ENCODE peak calls at places on chromosomes 3 and 15, in six cellular contexts. K is MV-4-11, C is A549, A is testis, N is AG09309, W is osteocyte. O is an unnamed sample.
A peak's percentile ranks its signal among the peaks of the same experiment; 100 is the strongest.

GRCh38 chr3:17047162-17047561 is 162.4 kb downstream of the PLCL2 start:
- DNase-seq in C (no peak), W (no peak), A (no peak), K (no peak), N (no peak), O (no peak)

GRCh38 chr3:186583820-186584219 is 13.3 kb downstream of the DNAJB11 start:
- DNase-seq in N (no peak), W (no peak), A (no peak), C (no peak), K (no peak), O (peak; percentile 40)

GRCh38 chr3:161531930-161532329 is 35.3 kb downstream of the OTOL1 start:
- DNase-seq in N (no peak), C (no peak), K (no peak), W (no peak), A (no peak), O (no peak)

GRCh38 chr15:78449220-78449999 is 11.4 kb downstream of the IREB2 start:
- DNase-seq in K (no peak), W (no peak), N (no peak), C (no peak), A (no peak), O (no peak)

GRCh38 chr3:156492801-156493261 is 62.1 kb downstream of the SSR3 start:
- DNase-seq in W (peak; percentile 85), K (no peak), A (no peak), C (no peak), N (peak; percentile 14), O (no peak)

GRCh38 chr3:192812736-192813383 is 85.5 kb upstream of the FGF12 start:
- DNase-seq in K (peak; percentile 32), A (peak; percentile 54), N (peak; percentile 43), C (no peak), W (no peak), O (no peak)

GRCh38 chr3:124791639-124792111 is 61.4 kb downstream of the UMPS start:
- DNase-seq in N (peak; percentile 91), A (no peak), K (peak; percentile 74), W (peak; percentile 89), C (no peak), O (peak; percentile 93)

GRCh38 chr15:78299302-78300102 is at the start of gene SKIC8:
- DNase-seq in C (peak; percentile 97), A (peak; percentile 94), K (peak; percentile 96), N (peak; percentile 49), W (peak; percentile 97), O (peak; percentile 73)

GRCh38 chr3:154795582-154795981 is 284.5 kb upstream of the MME start:
- DNase-seq in W (no peak), K (no peak), N (peak; percentile 70), C (no peak), A (no peak), O (no peak)

O was measured in AG09319.